ENCODE peak calls at places on chromosomes 4 and X, in five cellular contexts. U, J, K, X and H are unnamed samples.
A peak's percentile ranks its signal among the peaks of the same experiment; 100 is the strongest.

GRCh38 chr4:15906024-15906443 is 32.5 kb downstream of the FGFBP1 start:
- DNase-seq in U (peak; percentile 61), J (peak; percentile 30), K (peak; percentile 63), X (no peak), H (peak; percentile 89)

GRCh38 chrX:94695910-94696309 is 1021.9 kb downstream of the FAM133A start:
- DNase-seq in U (no peak), J (no peak), K (no peak), X (no peak), H (no peak)

GRCh38 chr4:103915224-103915869 is 195.6 kb upstream of the TACR3 start:
- DNase-seq in U (no peak), J (no peak), K (no peak), X (no peak), H (no peak)

GRCh38 chrX:1443496-1444075 is 9.1 kb downstream of the ASMTL start:
- DNase-seq in U (peak; percentile 5), J (no peak), K (no peak), X (no peak), H (peak; percentile 12)

GRCh38 chr4:173332963-173333657 is 1.0 kb downstream of the HMGB2 start:
- DNase-seq in U (no peak), J (no peak), K (no peak), X (no peak), H (no peak)

GRCh38 chrX:72620550-72621145 is 48.0 kb upstream of the HDAC8 start:
- DNase-seq in U (peak; percentile 21), J (peak; percentile 43), K (peak; percentile 81), X (no peak), H (peak; percentile 21)

GRCh38 chrX:103540145-103540544 is 20.9 kb upstream of the RAB40A start:
- DNase-seq in U (no peak), J (no peak), K (no peak), X (no peak), H (no peak)

GRCh38 chr4:5166377-5166776 is 115.1 kb downstream of the STK32B start:
- DNase-seq in U (no peak), J (no peak), K (no peak), X (no peak), H (no peak)

GRCh38 chr4:73603307-73603710 is 16.9 kb downstream of the RASSF6 start:
- DNase-seq in U (no peak), J (no peak), K (peak; percentile 42), X (no peak), H (no peak)

GRCh38 chr4:67886281-67886680 is 2.5 kb upstream of the TMPRSS11D start:
- DNase-seq in U (no peak), J (no peak), K (no peak), X (no peak), H (no peak)

GRCh38 chrX:108306086-108306485 is 132.1 kb downstream of the COL4A6 start:
- DNase-seq in U (no peak), J (no peak), K (no peak), X (no peak), H (no peak)

GRCh38 chr4:108272566-108272965 is 103.8 kb upstream of the LEF1 start:
- DNase-seq in U (no peak), J (no peak), K (no peak), X (no peak), H (no peak)

GRCh38 chr4:105503484-105503883 is 29.6 kb upstream of the PPA2 start:
- DNase-seq in U (no peak), J (no peak), K (no peak), X (no peak), H (no peak)

GRCh38 chr4:159174645-159175147 is 71.8 kb downstream of the RAPGEF2 start:
- DNase-seq in U (no peak), J (no peak), K (no peak), X (no peak), H (no peak)

GRCh38 chr4:187606581-187606980 is 389.0 kb upstream of the ZFP42 start:
- DNase-seq in U (no peak), J (no peak), K (no peak), X (no peak), H (no peak)

GRCh38 chrX:152575331-152575730 is 62.4 kb upstream of the GABRQ start:
- DNase-seq in U (no peak), J (no peak), K (no peak), X (no peak), H (peak; percentile 13)

GRCh38 chr4:173367946-173368345 is 2.8 kb upstream of the SAP30 start:
- DNase-seq in U (no peak), J (no peak), K (no peak), X (no peak), H (no peak)

GRCh38 chr4:85823295-85823694 is 348.3 kb downstream of the ARHGAP24 start:
- DNase-seq in U (no peak), J (no peak), K (no peak), X (no peak), H (no peak)

GRCh38 chrX:39000802-39001201 is 199.5 kb downstream of the MID1IP1 start:
- DNase-seq in U (no peak), J (no peak), K (no peak), X (no peak), H (no peak)

DNA sequence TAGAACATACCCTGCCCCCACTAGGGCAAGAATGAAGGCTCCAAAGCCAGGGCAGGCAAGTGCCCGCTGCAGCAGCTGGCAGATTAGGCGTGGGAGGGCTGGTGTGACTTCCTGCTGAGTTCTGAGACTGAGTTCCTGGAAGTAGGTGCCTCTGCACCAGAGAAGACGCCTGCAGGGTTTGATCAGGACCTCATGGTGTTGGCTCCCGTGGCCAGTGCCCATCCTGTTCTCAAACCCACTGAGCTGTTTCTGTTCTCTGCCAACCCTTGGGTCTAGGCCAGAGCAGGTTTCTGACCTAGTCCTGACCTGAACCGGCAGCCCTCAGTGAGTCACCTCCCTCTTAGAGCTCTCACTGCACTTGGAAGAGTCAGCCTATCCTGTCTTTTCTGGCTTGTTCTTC is 220.7 kb downstream of the HS6ST2 start:
- DNase-seq in U (no peak), J (peak; percentile 22), K (no peak), X (no peak), H (no peak)
- TF ChIP-seq POLR2A in U (no peak), J (no peak), K (no peak), X (no peak), H (no peak)

DNA sequence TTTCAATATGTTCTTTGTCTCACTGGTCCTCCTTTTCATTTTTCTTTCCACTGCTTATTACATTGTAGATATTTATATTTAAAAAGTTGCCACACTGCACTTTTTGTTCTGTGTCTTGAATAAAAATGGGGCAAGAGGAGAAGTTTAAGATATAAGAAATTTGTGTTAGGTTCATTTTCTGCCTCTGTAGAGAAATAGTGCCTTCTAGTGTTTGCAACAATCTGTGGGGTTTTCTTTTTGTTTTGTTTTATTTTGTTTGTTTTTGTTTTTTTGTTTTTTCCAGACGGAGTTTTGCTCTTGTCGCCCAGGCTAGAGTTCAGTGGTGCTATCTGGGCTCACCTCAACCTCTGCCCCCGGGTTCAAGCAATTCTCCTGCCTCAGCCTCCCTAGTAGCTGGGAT is 20.1 kb upstream of the SMIM14 start:
- DNase-seq in U (no peak), J (no peak), K (no peak), X (no peak), H (no peak)
- TF ChIP-seq CTCF in U (peak; percentile 44), J (no peak), K (peak; percentile 41), X (no peak), H (no peak)

GRCh38 chr4:17491196-17491595 is 20.7 kb downstream of the QDPR start:
- DNase-seq in U (no peak), J (no peak), K (no peak), X (no peak), H (peak; percentile 37)

GRCh38 chr4:17492876-17493275 is 19.0 kb downstream of the QDPR start:
- DNase-seq in U (no peak), J (no peak), K (no peak), X (no peak), H (peak; percentile 31)

GRCh38 chr4:17490575-17491059 is 21.3 kb downstream of the QDPR start:
- DNase-seq in U (peak; percentile 61), J (no peak), K (peak; percentile 72), X (no peak), H (no peak)

GRCh38 chr4:17493629-17494028 is 18.3 kb downstream of the QDPR start:
- DNase-seq in U (no peak), J (no peak), K (no peak), X (no peak), H (no peak)

DNA sequence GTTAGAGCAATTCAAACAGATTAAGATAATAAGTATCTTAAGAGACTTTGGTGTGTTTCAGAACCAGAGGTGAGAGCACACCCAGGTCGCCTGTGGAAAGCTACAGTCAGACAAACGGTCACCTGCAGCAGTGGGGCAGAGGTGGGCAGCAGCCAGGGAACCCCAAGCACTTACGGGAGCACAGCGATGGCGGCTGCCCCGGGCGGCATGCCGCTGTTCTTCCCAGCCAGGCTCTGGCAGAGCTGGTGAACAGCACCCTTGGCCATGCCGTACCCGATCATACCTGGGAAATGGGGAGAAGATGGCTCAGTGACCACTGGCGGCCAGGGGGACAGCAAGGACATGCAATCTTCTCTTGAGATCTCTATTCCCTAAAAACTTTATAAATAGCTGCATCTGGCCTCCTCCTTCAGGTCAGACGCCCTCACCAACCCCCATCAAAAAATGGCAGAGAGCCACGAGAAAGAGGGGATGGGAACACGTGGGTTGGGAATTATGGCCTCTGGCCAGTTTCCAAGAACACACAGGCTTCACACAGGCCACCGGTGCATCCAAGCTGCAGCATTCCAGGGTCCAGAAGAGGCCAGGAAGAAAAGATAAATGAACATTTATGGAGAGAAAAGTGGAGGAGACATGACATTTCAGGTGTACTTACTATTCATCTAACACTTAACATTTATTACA is 19.7 kb downstream of the QDPR start:
- DNase-seq in U (no peak), J (no peak), K (no peak), X (no peak), H (no peak)
- TF ChIP-seq POLR2A in U (no peak), J (no peak), K (no peak), X (no peak), H (no peak)

GRCh38 chr4:132596186-132596585 is 552.9 kb upstream of the PCDH10 start:
- DNase-seq in U (no peak), J (no peak), K (no peak), X (no peak), H (no peak)

GRCh38 chr4:132592850-132593249 is 556.2 kb upstream of the PCDH10 start:
- DNase-seq in U (no peak), J (no peak), K (no peak), X (no peak), H (no peak)

GRCh38 chr4:132593717-132594400 is 555.2 kb upstream of the PCDH10 start:
- DNase-seq in U (no peak), J (no peak), K (no peak), X (no peak), H (no peak)

GRCh38 chr4:132587626-132588025 is 561.5 kb upstream of the PCDH10 start:
- DNase-seq in U (no peak), J (no peak), K (no peak), X (no peak), H (no peak)

GRCh38 chr4:132592340-132592739 is 556.8 kb upstream of the PCDH10 start:
- DNase-seq in U (no peak), J (no peak), K (no peak), X (no peak), H (no peak)
- TF ChIP-seq CTCF in U (no peak), J (no peak), K (no peak), X (no peak), H (no peak)

GRCh38 chr4:127708985-127709384 is 21.2 kb upstream of the SLC25A31 start:
- DNase-seq in U (no peak), J (peak; percentile 49), K (peak; percentile 42), X (no peak), H (no peak)
- TF ChIP-seq POLR2A in U (no peak), J (no peak), K (no peak), X (no peak), H (no peak)

GRCh38 chr4:45692131-45692530 is 431.7 kb downstream of the GABRG1 start:
- DNase-seq in U (no peak), J (no peak), K (no peak), X (no peak), H (no peak)
- TF ChIP-seq CTCF in U (no peak), J (no peak), K (no peak), X (no peak), H (no peak)